ENCODE peak calls at places on chromosomes 16 and 17, in seven cellular contexts. One of them, this sample, is unnamed.

GRCh38 chr16:21283521-21284289 is 5.6 kb upstream of the CRYM start:
- DNase-seq in AG04450: no peak
- DNase-seq in kidney: no peak
- DNase-seq in HS-5: peak; percentile 15
- DNase-seq in nephron progenitor cell: peak; percentile 84
- DNase-seq in HFF-Myc: no peak
- DNase-seq in epithelial cell of proximal tubule: no peak
- DNase-seq in this sample: no peak

GRCh38 chr16:10895053-10895946 is 18.3 kb downstream of the CIITA start:
- DNase-seq in kidney: no peak
- DNase-seq in epithelial cell of proximal tubule: no peak
- DNase-seq in nephron progenitor cell: peak; percentile 95
- DNase-seq in HFF-Myc: no peak
- DNase-seq in HS-5: no peak
- DNase-seq in AG04450: no peak
- DNase-seq in this sample: peak; percentile 18

GRCh38 chr16:15434425-15435215 is at the start of gene BMERB1:
- DNase-seq in kidney: peak; percentile 90
- DNase-seq in nephron progenitor cell: peak; percentile 83
- DNase-seq in HFF-Myc: no peak
- DNase-seq in HS-5: no peak
- DNase-seq in epithelial cell of proximal tubule: no peak
- DNase-seq in AG04450: no peak
- DNase-seq in this sample: peak; percentile 64

GRCh38 chr17:17669081-17669850 is 12.0 kb upstream of the RAI1 start:
- DNase-seq in HFF-Myc: no peak
- DNase-seq in AG04450: no peak
- DNase-seq in epithelial cell of proximal tubule: no peak
- DNase-seq in kidney: no peak
- DNase-seq in nephron progenitor cell: no peak
- DNase-seq in HS-5: no peak
- DNase-seq in this sample: no peak

GRCh38 chr17:8397636-8398035 is at the start of gene RNF222:
- DNase-seq in HS-5: no peak
- DNase-seq in HFF-Myc: no peak
- DNase-seq in epithelial cell of proximal tubule: no peak
- DNase-seq in nephron progenitor cell: no peak
- DNase-seq in kidney: no peak
- DNase-seq in AG04450: no peak
- DNase-seq in this sample: no peak

GRCh38 chr16:72464597-72465368 is 292.8 kb upstream of the PMFBP1 start:
- DNase-seq in HS-5: no peak
- DNase-seq in nephron progenitor cell: no peak
- DNase-seq in kidney: no peak
- DNase-seq in HFF-Myc: no peak
- DNase-seq in epithelial cell of proximal tubule: no peak
- DNase-seq in AG04450: no peak
- DNase-seq in this sample: no peak

GRCh38 chr16:9280067-9280466 is 188.6 kb downstream of the HAPSTR1 start:
- DNase-seq in nephron progenitor cell: no peak
- DNase-seq in HS-5: no peak
- DNase-seq in AG04450: no peak
- DNase-seq in epithelial cell of proximal tubule: no peak
- DNase-seq in HFF-Myc: no peak
- DNase-seq in kidney: no peak
- DNase-seq in this sample: no peak

GRCh38 chr17:354651-355556 is 2.3 kb upstream of the RPH3AL start:
- DNase-seq in nephron progenitor cell: peak; percentile 44
- DNase-seq in epithelial cell of proximal tubule: no peak
- DNase-seq in AG04450: no peak
- DNase-seq in HS-5: no peak
- DNase-seq in kidney: peak; percentile 87
- DNase-seq in HFF-Myc: no peak
- DNase-seq in this sample: no peak

GRCh38 chr16:80058236-80058635 is 457.7 kb upstream of the MAF start:
- DNase-seq in HFF-Myc: no peak
- DNase-seq in AG04450: no peak
- DNase-seq in nephron progenitor cell: no peak
- DNase-seq in epithelial cell of proximal tubule: no peak
- DNase-seq in kidney: peak; percentile 73
- DNase-seq in HS-5: no peak
- DNase-seq in this sample: no peak

GRCh38 chr16:27977966-27978365 is 85.5 kb downstream of the GSG1L start:
- DNase-seq in HS-5: no peak
- DNase-seq in epithelial cell of proximal tubule: no peak
- DNase-seq in kidney: no peak
- DNase-seq in nephron progenitor cell: no peak
- DNase-seq in HFF-Myc: no peak
- DNase-seq in AG04450: no peak
- DNase-seq in this sample: no peak

GRCh38 chr16:70691223-70692129 is 5.6 kb upstream of the MTSS2 start:
- DNase-seq in kidney: peak; percentile 96
- DNase-seq in nephron progenitor cell: peak; percentile 49
- DNase-seq in AG04450: peak; percentile 96
- DNase-seq in epithelial cell of proximal tubule: no peak
- DNase-seq in HFF-Myc: peak; percentile 88
- DNase-seq in HS-5: no peak
- DNase-seq in this sample: peak; percentile 99

GRCh38 chr16:69040144-69040909 is 65.1 kb upstream of the HAS3 start:
- DNase-seq in nephron progenitor cell: no peak
- DNase-seq in HFF-Myc: no peak
- DNase-seq in AG04450: no peak
- DNase-seq in epithelial cell of proximal tubule: no peak
- DNase-seq in kidney: no peak
- DNase-seq in HS-5: no peak
- DNase-seq in this sample: no peak

GRCh38 chr16:81401035-81401950 is 43.3 kb upstream of the CMIP start:
- DNase-seq in kidney: no peak
- DNase-seq in epithelial cell of proximal tubule: no peak
- DNase-seq in AG04450: peak; percentile 3
- DNase-seq in nephron progenitor cell: no peak
- DNase-seq in HFF-Myc: no peak
- DNase-seq in HS-5: no peak
- DNase-seq in this sample: peak; percentile 73

GRCh38 chr17:41775394-41776226 is 10.9 kb downstream of the JUP start:
- DNase-seq in epithelial cell of proximal tubule: no peak
- DNase-seq in kidney: peak; percentile 62
- DNase-seq in AG04450: no peak
- DNase-seq in HFF-Myc: no peak
- DNase-seq in nephron progenitor cell: no peak
- DNase-seq in HS-5: no peak
- DNase-seq in this sample: no peak

GRCh38 chr17:36777118-36777517 is 160.2 kb upstream of the LHX1 start:
- DNase-seq in epithelial cell of proximal tubule: no peak
- DNase-seq in kidney: no peak
- DNase-seq in HS-5: no peak
- DNase-seq in AG04450: no peak
- DNase-seq in HFF-Myc: peak; percentile 9
- DNase-seq in nephron progenitor cell: peak; percentile 49
- DNase-seq in this sample: no peak

GRCh38 chr16:23131841-23132576 is 17.2 kb downstream of the USP31 start:
- DNase-seq in AG04450: no peak
- DNase-seq in kidney: no peak
- DNase-seq in HS-5: no peak
- DNase-seq in nephron progenitor cell: no peak
- DNase-seq in HFF-Myc: no peak
- DNase-seq in epithelial cell of proximal tubule: no peak
- DNase-seq in this sample: no peak

GRCh38 chr17:8818047-8818446 is 18.9 kb upstream of the MFSD6L start:
- DNase-seq in HS-5: no peak
- DNase-seq in HFF-Myc: no peak
- DNase-seq in nephron progenitor cell: no peak
- DNase-seq in epithelial cell of proximal tubule: no peak
- DNase-seq in AG04450: no peak
- DNase-seq in kidney: no peak
- DNase-seq in this sample: no peak

GRCh38 chr17:57898487-57899311 is 48.9 kb upstream of the MRPS23 start:
- DNase-seq in HS-5: no peak
- DNase-seq in epithelial cell of proximal tubule: no peak
- DNase-seq in kidney: peak; percentile 89
- DNase-seq in AG04450: no peak
- DNase-seq in HFF-Myc: no peak
- DNase-seq in nephron progenitor cell: peak; percentile 71
- DNase-seq in this sample: peak; percentile 29

GRCh38 chr17:34254651-34255380 is at the start of gene CCL2:
- DNase-seq in HS-5: no peak
- DNase-seq in kidney: peak; percentile 83
- DNase-seq in AG04450: peak; percentile 65
- DNase-seq in HFF-Myc: peak; percentile 91
- DNase-seq in epithelial cell of proximal tubule: no peak
- DNase-seq in nephron progenitor cell: peak; percentile 52
- DNase-seq in this sample: no peak

GRCh38 chr16:84548508-84548907 is 44.0 kb upstream of the MEAK7 start:
- DNase-seq in kidney: no peak
- DNase-seq in AG04450: no peak
- DNase-seq in epithelial cell of proximal tubule: no peak
- DNase-seq in HS-5: no peak
- DNase-seq in HFF-Myc: no peak
- DNase-seq in nephron progenitor cell: no peak
- DNase-seq in this sample: no peak

GRCh38 chr16:86217891-86218270 is 292.4 kb upstream of the FOXF1 start:
- DNase-seq in HS-5: no peak
- DNase-seq in AG04450: no peak
- DNase-seq in HFF-Myc: no peak
- DNase-seq in nephron progenitor cell: no peak
- DNase-seq in kidney: peak; percentile 22
- DNase-seq in epithelial cell of proximal tubule: no peak
- DNase-seq in this sample: no peak

GRCh38 chr16:19573997-19574396 is 18.5 kb downstream of the VPS35L start:
- DNase-seq in nephron progenitor cell: no peak
- DNase-seq in HFF-Myc: no peak
- DNase-seq in HS-5: no peak
- DNase-seq in epithelial cell of proximal tubule: no peak
- DNase-seq in AG04450: no peak
- DNase-seq in kidney: no peak
- DNase-seq in this sample: no peak

GRCh38 chr17:78238823-78239488 is 7.5 kb downstream of the TMEM235 start:
- DNase-seq in nephron progenitor cell: no peak
- DNase-seq in AG04450: no peak
- DNase-seq in HFF-Myc: no peak
- DNase-seq in HS-5: no peak
- DNase-seq in kidney: peak; percentile 58
- DNase-seq in epithelial cell of proximal tubule: no peak
- DNase-seq in this sample: no peak

GRCh38 chr17:65930140-65930715 is 261.7 kb downstream of the CEP112 start:
- DNase-seq in nephron progenitor cell: no peak
- DNase-seq in HS-5: no peak
- DNase-seq in epithelial cell of proximal tubule: no peak
- DNase-seq in kidney: no peak
- DNase-seq in AG04450: no peak
- DNase-seq in HFF-Myc: no peak
- DNase-seq in this sample: no peak

GRCh38 chr17:47802341-47803022 is 19.1 kb downstream of the OSBPL7 start:
- DNase-seq in nephron progenitor cell: peak; percentile 45
- DNase-seq in kidney: no peak
- DNase-seq in HS-5: no peak
- DNase-seq in epithelial cell of proximal tubule: no peak
- DNase-seq in AG04450: no peak
- DNase-seq in HFF-Myc: no peak
- DNase-seq in this sample: peak; percentile 44

GRCh38 chr16:1923299-1924034 is 5.3 kb upstream of the HS3ST6 start:
- DNase-seq in nephron progenitor cell: peak; percentile 76
- DNase-seq in HFF-Myc: peak; percentile 66
- DNase-seq in epithelial cell of proximal tubule: no peak
- DNase-seq in HS-5: no peak
- DNase-seq in kidney: no peak
- DNase-seq in AG04450: no peak
- DNase-seq in this sample: no peak

GRCh38 chr16:66477028-66477515 is 50.0 kb downstream of the BEAN1 start:
- DNase-seq in HS-5: no peak
- DNase-seq in epithelial cell of proximal tubule: no peak
- DNase-seq in HFF-Myc: no peak
- DNase-seq in nephron progenitor cell: no peak
- DNase-seq in AG04450: no peak
- DNase-seq in kidney: no peak
- DNase-seq in this sample: no peak

GRCh38 chr17:43880420-43880991 is 26.8 kb downstream of the MPP2 start:
- DNase-seq in nephron progenitor cell: peak; percentile 69
- DNase-seq in HS-5: no peak
- DNase-seq in epithelial cell of proximal tubule: no peak
- DNase-seq in HFF-Myc: no peak
- DNase-seq in kidney: peak; percentile 76
- DNase-seq in AG04450: no peak
- DNase-seq in this sample: no peak

GRCh38 chr17:47694818-47695663 is 1.1 kb downstream of the TBKBP1 start:
- DNase-seq in AG04450: no peak
- DNase-seq in HS-5: no peak
- DNase-seq in epithelial cell of proximal tubule: no peak
- DNase-seq in nephron progenitor cell: peak; percentile 53
- DNase-seq in kidney: peak; percentile 90
- DNase-seq in HFF-Myc: no peak
- DNase-seq in this sample: no peak

GRCh38 chr16:982152-983043 is 828 bp downstream of the SOX8 start:
- DNase-seq in AG04450: no peak
- DNase-seq in HS-5: no peak
- DNase-seq in kidney: no peak
- DNase-seq in epithelial cell of proximal tubule: no peak
- DNase-seq in HFF-Myc: no peak
- DNase-seq in nephron progenitor cell: peak; percentile 52
- DNase-seq in this sample: no peak

GRCh38 chr16:89880477-89881367 is 7.3 kb downstream of the TCF25 start:
- DNase-seq in kidney: no peak
- DNase-seq in HS-5: no peak
- DNase-seq in HFF-Myc: no peak
- DNase-seq in AG04450: no peak
- DNase-seq in epithelial cell of proximal tubule: no peak
- DNase-seq in nephron progenitor cell: no peak
- DNase-seq in this sample: no peak

GRCh38 chr17:28743243-28744103 is at the start of gene TRAF4:
- DNase-seq in HS-5: no peak
- DNase-seq in HFF-Myc: peak; percentile 81
- DNase-seq in nephron progenitor cell: peak; percentile 87
- DNase-seq in kidney: peak; percentile 94
- DNase-seq in epithelial cell of proximal tubule: no peak
- DNase-seq in AG04450: no peak
- DNase-seq in this sample: peak; percentile 63

GRCh38 chr16:1493746-1494094 is 560 bp downstream of the TELO2 start:
- DNase-seq in HS-5: no peak
- DNase-seq in HFF-Myc: no peak
- DNase-seq in AG04450: no peak
- DNase-seq in nephron progenitor cell: no peak
- DNase-seq in kidney: no peak
- DNase-seq in epithelial cell of proximal tubule: no peak
- DNase-seq in this sample: no peak

GRCh38 chr17:41002814-41003213 is 3.1 kb upstream of the KRTAP3-2 start:
- DNase-seq in kidney: no peak
- DNase-seq in epithelial cell of proximal tubule: no peak
- DNase-seq in HFF-Myc: no peak
- DNase-seq in nephron progenitor cell: no peak
- DNase-seq in AG04450: no peak
- DNase-seq in HS-5: peak; percentile 46
- DNase-seq in this sample: no peak

GRCh38 chr17:82566129-82566995 is 46.8 kb downstream of the FOXK2 start:
- DNase-seq in AG04450: no peak
- DNase-seq in HFF-Myc: no peak
- DNase-seq in HS-5: no peak
- DNase-seq in nephron progenitor cell: no peak
- DNase-seq in epithelial cell of proximal tubule: no peak
- DNase-seq in kidney: no peak
- DNase-seq in this sample: no peak

GRCh38 chr16:53829186-53829747 is 125.3 kb downstream of the FTO start:
- DNase-seq in epithelial cell of proximal tubule: peak; percentile 29
- DNase-seq in HS-5: peak; percentile 8
- DNase-seq in kidney: no peak
- DNase-seq in HFF-Myc: no peak
- DNase-seq in nephron progenitor cell: no peak
- DNase-seq in AG04450: peak; percentile 26
- DNase-seq in this sample: no peak

GRCh38 chr17:37138726-37139125 is 190.0 kb downstream of the AATF start:
- DNase-seq in HFF-Myc: no peak
- DNase-seq in kidney: no peak
- DNase-seq in nephron progenitor cell: no peak
- DNase-seq in AG04450: no peak
- DNase-seq in HS-5: no peak
- DNase-seq in epithelial cell of proximal tubule: no peak
- DNase-seq in this sample: no peak

GRCh38 chr17:55588446-55588845 is 77.2 kb upstream of the SMIM36 start:
- DNase-seq in HFF-Myc: peak; percentile 81
- DNase-seq in HS-5: no peak
- DNase-seq in nephron progenitor cell: no peak
- DNase-seq in kidney: no peak
- DNase-seq in epithelial cell of proximal tubule: no peak
- DNase-seq in AG04450: no peak
- DNase-seq in this sample: no peak